ENCODE peak calls at places on chromosomes 16 and 17, in eight cellular contexts. K, J, X, P, D, A, G and T are unnamed samples.

GRCh38 chr17:77535435-77535834 is 394.7 kb downstream of the SEC14L1 start:
- DNase-seq in K (peak; percentile 79), J (no peak), X (no peak), P (no peak), D (no peak), A (no peak), G (peak; percentile 59), T (no peak)

GRCh38 chr16:15933781-15934180 is 15.6 kb upstream of the ABCC1 start:
- DNase-seq in K (no peak), J (no peak), X (no peak), P (no peak), D (no peak), A (no peak), G (no peak), T (no peak)

GRCh38 chr17:79947351-79948031 is 88.2 kb downstream of the TBC1D16 start:
- DNase-seq in K (peak; percentile 79), J (no peak), X (no peak), P (no peak), D (no peak), A (no peak), G (peak; percentile 58), T (peak; percentile 1)

GRCh38 chr16:79167893-79168292 is 432.6 kb downstream of the MAF start:
- DNase-seq in K (no peak), J (no peak), X (no peak), P (no peak), D (no peak), A (no peak), G (no peak), T (no peak)

GRCh38 chr16:2482181-2483107 is 7.5 kb downstream of the TBC1D24 start:
- DNase-seq in K (no peak), J (peak; percentile 69), X (peak; percentile 78), P (no peak), D (no peak), A (no peak), G (peak; percentile 93), T (no peak)

GRCh38 chr17:77279448-77280303 is 138.9 kb downstream of the SEC14L1 start:
- DNase-seq in K (no peak), J (no peak), X (no peak), P (no peak), D (no peak), A (peak; percentile 43), G (no peak), T (no peak)

GRCh38 chr16:2474877-2475412 is at the start of gene TBC1D24:
- DNase-seq in K (peak; percentile 96), J (peak; percentile 80), X (peak; percentile 81), P (peak; percentile 29), D (peak; percentile 85), A (peak; percentile 95), G (peak; percentile 92), T (peak; percentile 95)

GRCh38 chr16:87065781-87066694 is 251.2 kb downstream of the C16orf95 start:
- DNase-seq in K (no peak), J (no peak), X (no peak), P (no peak), D (no peak), A (no peak), G (peak; percentile 53), T (no peak)

GRCh38 chr16:11560701-11561439 is 25.8 kb downstream of the LITAF start:
- DNase-seq in K (peak; percentile 79), J (no peak), X (peak; percentile 84), P (no peak), D (no peak), A (peak; percentile 31), G (no peak), T (peak; percentile 50)

GRCh38 chr16:1441391-1441829 is 2.9 kb downstream of the CCDC154 start:
- DNase-seq in K (no peak), J (no peak), X (no peak), P (no peak), D (no peak), A (no peak), G (no peak), T (no peak)